ENCODE peak calls at places on chromosomes 7 and 10, in four cellular contexts. B, O, F and V are unnamed samples.

GRCh38 chr10:122648599-122649428 is 50.8 kb downstream of the C10orf120 start:
- DNase-seq in O (no peak), B (peak; percentile 50), F (peak; percentile 20), V (peak; percentile 57)

GRCh38 chr7:135690566-135690965 is 28.3 kb downstream of the STMP1 start:
- DNase-seq in B (peak; percentile 80), O (no peak), F (no peak), V (no peak)

GRCh38 chr7:132655071-132655761 is 78.9 kb upstream of the PLXNA4 start:
- DNase-seq in B (peak; percentile 8), O (peak; percentile 22), F (peak; percentile 32), V (peak; percentile 46)

GRCh38 chr7:132125872-132126595 is 450.2 kb downstream of the PLXNA4 start:
- DNase-seq in F (no peak), B (no peak), O (no peak), V (no peak)

GRCh38 chr10:87740232-87740631 is 77.8 kb downstream of the ATAD1 start:
- DNase-seq in O (no peak), F (no peak), B (peak; percentile 89), V (no peak)

GRCh38 chr10:127937069-127937468 is 30.2 kb downstream of the PTPRE start:
- DNase-seq in F (no peak), O (no peak), B (peak; percentile 35), V (no peak)

GRCh38 chr10:7045891-7046599 is 364.8 kb downstream of the SFMBT2 start:
- DNase-seq in F (no peak), O (no peak), B (no peak), V (peak; percentile 44)

GRCh38 chr10:105681051-105681450 is 1040.0 kb downstream of the SORCS3 start:
- DNase-seq in F (no peak), O (no peak), B (no peak), V (no peak)

GRCh38 chr7:4132221-4132620 is 549.9 kb upstream of the FOXK1 start:
- DNase-seq in O (no peak), B (no peak), F (no peak), V (no peak)

GRCh38 chr7:55133630-55134392 is 115.0 kb downstream of the EGFR start:
- DNase-seq in F (no peak), B (peak; percentile 99), O (no peak), V (peak; percentile 59)

GRCh38 chr7:137948845-137949330 is 53.0 kb downstream of the CREB3L2 start:
- DNase-seq in O (no peak), B (no peak), F (no peak), V (no peak)

GRCh38 chr10:74153123-74153522 is 2.1 kb downstream of the ADK start:
- DNase-seq in O (no peak), B (peak; percentile 72), F (no peak), V (no peak)

GRCh38 chr10:122515588-122516231 is 44.8 kb upstream of the DMBT1 start:
- DNase-seq in B (peak; percentile 49), F (no peak), O (peak; percentile 69), V (no peak)

GRCh38 chr10:89283988-89284475 is 17.8 kb upstream of the IFIT2 start:
- DNase-seq in F (no peak), B (peak; percentile 86), O (no peak), V (peak; percentile 43)

GRCh38 chr7:78510580-78511188 is 712.1 kb downstream of the PHTF2 start:
- DNase-seq in O (no peak), F (peak; percentile 23), B (peak; percentile 80), V (no peak)

GRCh38 chr7:72751378-72751777 is 76.6 kb downstream of the TYW1B start:
- DNase-seq in B (no peak), F (no peak), O (no peak), V (no peak)

GRCh38 chr7:84837405-84837804 is 349.5 kb downstream of the SEMA3D start:
- DNase-seq in O (no peak), F (no peak), B (no peak), V (no peak)

GRCh38 chr7:118286131-118286530 is 61.6 kb downstream of the ANKRD7 start:
- DNase-seq in O (no peak), B (no peak), F (no peak), V (no peak)

GRCh38 chr10:122473116-122473515 is 11.8 kb downstream of the HTRA1 start:
- DNase-seq in F (no peak), O (no peak), B (no peak), V (no peak)

GRCh38 chr10:114526112-114526496 is 121.8 kb upstream of the AFAP1L2 start:
- DNase-seq in B (no peak), F (no peak), O (no peak), V (no peak)

GRCh38 chr7:45162311-45162845 is 4.8 kb downstream of the RAMP3 start:
- DNase-seq in O (no peak), B (no peak), F (no peak), V (no peak)

GRCh38 chr7:87599336-87599735 is 1.3 kb downstream of the ABCB1 start:
- DNase-seq in O (peak; percentile 27), F (peak; percentile 34), B (no peak), V (no peak)

GRCh38 chr7:142391191-142391992 is 133.5 kb upstream of the PRSS58 start:
- DNase-seq in O (no peak), B (peak; percentile 35), F (no peak), V (no peak)

GRCh38 chr7:108452707-108453106 is 3.5 kb downstream of the NRCAM start:
- DNase-seq in B (peak; percentile 58), O (no peak), F (no peak), V (no peak)

GRCh38 chr7:80843018-80843671 is 75.7 kb downstream of the SEMA3C start:
- DNase-seq in B (no peak), O (no peak), F (no peak), V (no peak)

GRCh38 chr10:96130326-96130758 is 245 bp downstream of the ZNF518A start:
- DNase-seq in O (peak; percentile 59), B (peak; percentile 83), F (no peak), V (peak; percentile 70)

GRCh38 chr7:94578615-94579014 is 69.0 kb downstream of the CASD1 start:
- DNase-seq in F (no peak), O (no peak), B (no peak), V (no peak)

GRCh38 chr7:8365499-8366110 is 67.8 kb upstream of the NXPH1 start:
- DNase-seq in O (no peak), B (peak; percentile 1), F (no peak), V (no peak)

GRCh38 chr7:38704751-38705150 is 73.6 kb upstream of the AMPH start:
- DNase-seq in O (no peak), B (peak; percentile 50), F (no peak), V (no peak)

GRCh38 chr7:32586291-32587221 is 91.3 kb downstream of the AVL9 start:
- DNase-seq in B (peak; percentile 88), F (no peak), O (no peak), V (no peak)

GRCh38 chr7:75772081-75773077 is at the start of gene CCL26:
- DNase-seq in F (no peak), B (peak; percentile 88), O (no peak), V (peak; percentile 46)

GRCh38 chr10:109889867-109890266 is 33.4 kb downstream of the XPNPEP1 start:
- DNase-seq in F (no peak), B (peak; percentile 86), O (no peak), V (no peak)

GRCh38 chr10:109892087-109892486 is 31.2 kb downstream of the XPNPEP1 start:
- DNase-seq in F (no peak), O (no peak), B (no peak), V (no peak)

GRCh38 chr10:109892885-109893284 is 30.4 kb downstream of the XPNPEP1 start:
- DNase-seq in B (peak; percentile 93), O (no peak), F (peak; percentile 55), V (no peak)

GRCh38 chr10:109893371-109893770 is 29.9 kb downstream of the XPNPEP1 start:
- DNase-seq in F (no peak), B (no peak), O (no peak), V (no peak)

DNA sequence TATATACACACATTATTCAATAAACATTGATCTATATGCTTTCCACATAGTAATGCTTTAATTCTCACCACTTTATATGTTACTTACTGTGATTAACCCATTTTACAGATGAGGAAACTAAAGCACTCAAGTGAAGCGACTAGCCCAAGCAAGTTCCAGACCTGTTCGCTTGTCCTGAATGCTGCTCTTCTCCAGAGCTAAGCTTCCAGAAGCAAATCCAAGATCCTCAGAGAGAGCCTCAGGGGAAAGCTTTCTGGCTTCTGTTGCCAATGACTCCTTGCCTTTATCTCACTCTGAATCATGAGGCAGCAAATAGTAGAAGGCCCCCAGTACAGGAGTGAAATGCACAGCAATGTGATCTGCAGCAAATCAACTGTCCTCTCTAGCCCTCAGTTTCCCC is 32.2 kb downstream of the XPNPEP1 start:
- DNase-seq in F (no peak), O (no peak), B (peak; percentile 66), V (no peak)
- H3K4me1 ChIP-seq in F (peaks cover 31% of the 10 kb centered on the region), O (peaks cover 4% of the 10 kb centered on the region), B (peaks cover 59% of the 10 kb centered on the region), V (peaks cover 9% of the 10 kb centered on the region)

GRCh38 chr7:66145404-66145843 is 30.8 kb downstream of the CRCP start:
- DNase-seq in B (peak; percentile 32), F (no peak), O (no peak), V (peak; percentile 44)

GRCh38 chr7:66142996-66143395 is 28.3 kb downstream of the CRCP start:
- DNase-seq in O (no peak), B (no peak), F (no peak), V (no peak)

GRCh38 chr7:66143876-66144332 is 29.3 kb downstream of the CRCP start:
- DNase-seq in F (no peak), B (no peak), O (no peak), V (no peak)

GRCh38 chr7:66150471-66150870 is 35.8 kb downstream of the CRCP start:
- DNase-seq in B (peak; percentile 56), F (peak; percentile 76), O (no peak), V (peak; percentile 44)

DNA sequence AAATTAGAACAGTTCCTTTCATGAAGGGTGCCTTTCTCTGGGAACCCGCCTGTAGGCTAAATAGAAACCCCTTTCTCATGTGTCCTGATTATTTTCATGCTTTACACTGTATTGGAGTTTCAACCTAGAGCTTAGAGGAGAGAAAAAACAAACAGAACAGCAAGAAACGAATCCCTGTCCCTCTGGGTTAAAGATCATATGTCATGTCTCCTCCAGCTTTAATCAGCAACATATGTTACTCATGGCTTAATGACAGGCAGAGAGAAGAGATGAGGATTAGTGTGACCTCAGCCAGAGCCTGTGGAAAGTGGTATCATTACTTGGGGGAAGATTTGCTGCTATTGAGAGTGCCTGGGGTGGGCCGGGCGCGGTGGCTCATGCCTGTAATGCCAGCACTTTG is 32.1 kb downstream of the CRCP start:
- DNase-seq in F (no peak), B (peak; percentile 72), O (no peak), V (no peak)
- H3K4me1 ChIP-seq in F (peaks cover 19% of the 10 kb centered on the region), B (peaks cover 53% of the 10 kb centered on the region), O (peaks cover 4% of the 10 kb centered on the region), V (peaks cover 19% of the 10 kb centered on the region)

GRCh38 chr10:100743626-100744135 is 1.7 kb upstream of the PAX2 start:
- DNase-seq in B (peak; percentile 75), O (peak; percentile 10), F (peak; percentile 46), V (no peak)

GRCh38 chr10:100742067-100742771 is 3.2 kb upstream of the PAX2 start:
- DNase-seq in F (no peak), O (no peak), B (no peak), V (no peak)

GRCh38 chr10:100744136-100744979 is 1.0 kb upstream of the PAX2 start:
- DNase-seq in O (no peak), B (no peak), F (no peak), V (no peak)

GRCh38 chr10:100741386-100742066 is 3.9 kb upstream of the PAX2 start:
- DNase-seq in B (no peak), F (no peak), O (no peak), V (no peak)

GRCh38 chr10:100742936-100743335 is 2.4 kb upstream of the PAX2 start:
- DNase-seq in F (no peak), B (no peak), O (no peak), V (no peak)
- H3K4me1 ChIP-seq in F (peaks cover 12% of the 10 kb centered on the region), B (no peaks in the 10 kb centered on the region), O (peaks cover 43% of the 10 kb centered on the region), V (peaks cover 18% of the 10 kb centered on the region)

GRCh38 chr10:26440091-26440445 is 1.9 kb downstream of the APBB1IP start:
- DNase-seq in B (peak; percentile 26), O (no peak), F (no peak), V (no peak)
- H3K4me1 ChIP-seq in B (peaks cover 32% of the 10 kb centered on the region), O (peaks cover 55% of the 10 kb centered on the region), F (no peaks in the 10 kb centered on the region), V (peaks cover 5% of the 10 kb centered on the region)